ENCODE peak calls at places on chromosomes 5 and 9, in seven cellular contexts. Y, Q, A, T, I, C and W are unnamed samples.

GRCh38 chr9:137064027-137064879 is 6.1 kb downstream of the SAPCD2 start:
- DNase-seq in Y (no peak), Q (peak), A (no peak), T (peak), I (peak), C (peak), W (peak)

GRCh38 chr9:12923472-12924009 is 148.7 kb downstream of the LURAP1L start:
- DNase-seq in Y (no peak), Q (no peak), A (peak), T (peak), I (no peak), C (no peak), W (peak)

GRCh38 chr5:147509710-147510651 is at the start of gene DPYSL3:
- DNase-seq in Y (peak), Q (no peak), A (peak), T (peak), I (peak), C (peak), W (peak)

GRCh38 chr5:122500245-122501086 is 188.4 kb downstream of the SNCAIP start:
- DNase-seq in Y (no peak), Q (peak), A (peak), T (no peak), I (no peak), C (peak), W (peak)

GRCh38 chr5:170076707-170077106 is 29.0 kb upstream of the FOXI1 start:
- DNase-seq in Y (no peak), Q (no peak), A (no peak), T (no peak), I (no peak), C (no peak), W (no peak)

GRCh38 chr5:67487862-67488261 is 291.3 kb upstream of the CD180 start:
- DNase-seq in Y (no peak), Q (no peak), A (no peak), T (no peak), I (no peak), C (no peak), W (no peak)

GRCh38 chr5:95565280-95565920 is 10.5 kb downstream of the ARSK start:
- DNase-seq in Y (no peak), Q (no peak), A (peak), T (no peak), I (no peak), C (no peak), W (peak)

GRCh38 chr5:64693636-64694035 is 3.3 kb downstream of the SHISAL2B start:
- DNase-seq in Y (peak), Q (no peak), A (no peak), T (no peak), I (no peak), C (no peak), W (peak)

GRCh38 chr5:130231786-130232185 is 327.5 kb downstream of the CHSY3 start:
- DNase-seq in Y (no peak), Q (no peak), A (no peak), T (no peak), I (no peak), C (no peak), W (no peak)

GRCh38 chr5:41194339-41194738 is 19.0 kb downstream of the C6 start:
- DNase-seq in Y (no peak), Q (no peak), A (no peak), T (no peak), I (no peak), C (no peak), W (no peak)

GRCh38 chr5:137582218-137582617 is 83.1 kb upstream of the SPOCK1 start:
- DNase-seq in Y (no peak), Q (no peak), A (no peak), T (no peak), I (no peak), C (no peak), W (peak)

GRCh38 chr9:98504883-98505282 is 203.9 kb downstream of the GABBR2 start:
- DNase-seq in Y (no peak), Q (no peak), A (no peak), T (no peak), I (no peak), C (no peak), W (no peak)

GRCh38 chr5:134552301-134552700 is 26.8 kb downstream of the JADE2 start:
- DNase-seq in Y (peak), Q (no peak), A (peak), T (peak), I (no peak), C (no peak), W (peak)

GRCh38 chr5:88691945-88692868 is 190.8 kb downstream of the MEF2C start:
- DNase-seq in Y (no peak), Q (no peak), A (peak), T (no peak), I (no peak), C (peak), W (no peak)

GRCh38 chr5:10288600-10289213 is 19.0 kb downstream of the CMBL start:
- DNase-seq in Y (peak), Q (no peak), A (no peak), T (peak), I (peak), C (no peak), W (no peak)

GRCh38 chr5:178143901-178144300 is 9.8 kb downstream of the NHP2 start:
- DNase-seq in Y (no peak), Q (no peak), A (no peak), T (peak), I (peak), C (no peak), W (peak)

GRCh38 chr9:101146508-101146907 is 118.0 kb downstream of the PLPPR1 start:
- DNase-seq in Y (no peak), Q (no peak), A (no peak), T (no peak), I (no peak), C (no peak), W (no peak)

GRCh38 chr5:139272471-139273321 is 20.8 kb upstream of the MATR3 start:
- DNase-seq in Y (peak), Q (peak), A (peak), T (no peak), I (no peak), C (no peak), W (peak)

GRCh38 chr9:7315746-7316457 is 483.7 kb downstream of the DMAC1 start:
- DNase-seq in Y (no peak), Q (no peak), A (peak), T (no peak), I (no peak), C (no peak), W (peak)

GRCh38 chr5:926416-927171 is 33.9 kb downstream of the TRIP13 start:
- DNase-seq in Y (peak), Q (no peak), A (peak), T (no peak), I (peak), C (peak), W (no peak)

GRCh38 chr5:58565033-58565432 is 17.8 kb upstream of the RAB3C start:
- DNase-seq in Y (no peak), Q (no peak), A (no peak), T (no peak), I (no peak), C (no peak), W (no peak)

GRCh38 chr9:19119241-19119640 is 8.1 kb downstream of the PLIN2 start:
- DNase-seq in Y (no peak), Q (no peak), A (no peak), T (no peak), I (no peak), C (no peak), W (peak)

GRCh38 chr9:138059196-138059595 is 181.6 kb downstream of the CACNA1B start:
- DNase-seq in Y (no peak), Q (no peak), A (no peak), T (no peak), I (peak), C (no peak), W (no peak)

GRCh38 chr9:91360551-91361293 is 996 bp downstream of the AUH start:
- DNase-seq in Y (no peak), Q (no peak), A (no peak), T (no peak), I (no peak), C (peak), W (peak)

GRCh38 chr5:161700065-161700464 is 14.5 kb downstream of the GABRA6 start:
- DNase-seq in Y (no peak), Q (no peak), A (no peak), T (no peak), I (no peak), C (no peak), W (no peak)

GRCh38 chr9:86756576-86757381 is 190.5 kb downstream of the GAS1 start:
- DNase-seq in Y (no peak), Q (no peak), A (no peak), T (no peak), I (no peak), C (no peak), W (no peak)

GRCh38 chr9:35110327-35110758 is 5.3 kb downstream of the ATOSB start:
- DNase-seq in Y (peak), Q (no peak), A (peak), T (no peak), I (no peak), C (no peak), W (peak)

GRCh38 chr9:131762356-131762932 is 22.6 kb upstream of the RAPGEF1 start:
- DNase-seq in Y (no peak), Q (peak), A (peak), T (peak), I (peak), C (peak), W (peak)

GRCh38 chr5:111930407-111930806 is 173.4 kb upstream of the NREP start:
- DNase-seq in Y (peak), Q (no peak), A (no peak), T (no peak), I (no peak), C (no peak), W (no peak)

GRCh38 chr5:38373733-38374132 is 115.4 kb downstream of the EGFLAM start:
- DNase-seq in Y (no peak), Q (no peak), A (peak), T (no peak), I (no peak), C (no peak), W (no peak)

GRCh38 chr5:77806213-77806843 is 30.2 kb upstream of the TBCA start:
- DNase-seq in Y (no peak), Q (no peak), A (no peak), T (no peak), I (no peak), C (no peak), W (no peak)

GRCh38 chr9:118961857-118962256 is 407.4 kb downstream of the BRINP1 start:
- DNase-seq in Y (peak), Q (no peak), A (peak), T (no peak), I (no peak), C (peak), W (peak)

GRCh38 chr5:125044491-125045282 is 298.2 kb upstream of the ZNF608 start:
- DNase-seq in Y (no peak), Q (no peak), A (peak), T (no peak), I (no peak), C (no peak), W (no peak)

GRCh38 chr5:103059525-103059924 is 60.4 kb downstream of the GIN1 start:
- DNase-seq in Y (no peak), Q (no peak), A (no peak), T (no peak), I (no peak), C (no peak), W (no peak)

GRCh38 chr9:22446589-22446949 is at the start of gene DMRTA1:
- DNase-seq in Y (peak), Q (no peak), A (peak), T (peak), I (peak), C (peak), W (peak)

GRCh38 chr9:94851467-94851866 is 125.0 kb downstream of the AOPEP start:
- DNase-seq in Y (no peak), Q (no peak), A (no peak), T (no peak), I (no peak), C (no peak), W (no peak)

GRCh38 chr9:69120380-69121154 is 53.5 kb upstream of the TJP2 start:
- DNase-seq in Y (peak), Q (peak), A (peak), T (no peak), I (peak), C (peak), W (no peak)

GRCh38 chr9:72465602-72466001 is 55.8 kb upstream of the TMC1 start:
- DNase-seq in Y (peak), Q (no peak), A (peak), T (no peak), I (no peak), C (no peak), W (no peak)

GRCh38 chr5:140833993-140834392 is at the start of gene PCDHA7:
- DNase-seq in Y (peak), Q (peak), A (peak), T (no peak), I (no peak), C (no peak), W (peak)
- H3K4me3 ChIP-seq in Y (no peak), Q (peak), A (no peak), T (peak), I (no peak), C (no peak), W (no peak)

GRCh38 chr5:93092349-93093105 is 488.5 kb downstream of the NR2F1-AS1 start:
- DNase-seq in Y (peak), Q (no peak), A (peak), T (no peak), I (no peak), C (no peak), W (peak)
- TF ChIP-seq CTCF in Y (peak), Q (peak), A (peak), T (peak), I (peak), C (no peak), W (peak)

GRCh38 chr5:85647349-85648127 is 970.2 kb upstream of the COX7C start:
- DNase-seq in Y (no peak), Q (no peak), A (no peak), T (no peak), I (no peak), C (no peak), W (no peak)
- H3K4me3 ChIP-seq in Y (no peak), Q (no peak), A (no peak), T (no peak), I (no peak), C (no peak), W (no peak)

DNA sequence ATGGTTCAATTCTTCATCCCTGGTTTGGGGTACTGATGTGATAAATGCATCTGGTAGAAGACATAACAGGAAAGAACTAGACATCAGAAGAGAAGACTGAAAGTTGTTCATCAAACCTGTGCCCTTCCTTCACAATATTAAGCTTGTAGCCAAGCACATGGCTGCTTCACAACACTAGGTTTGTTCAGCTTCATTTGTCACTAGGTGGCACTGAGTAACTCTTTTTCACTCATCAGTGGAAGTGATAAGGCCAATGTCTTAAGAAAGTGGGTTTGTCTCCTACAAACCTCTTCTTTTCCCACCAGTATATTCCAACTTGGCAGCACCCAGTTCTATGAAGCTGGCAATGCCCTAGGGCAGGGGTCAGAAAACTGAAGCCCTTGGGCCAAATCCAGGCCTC is 26.9 kb downstream of the ZNF484 start:
- DNase-seq in Y (peak), Q (no peak), A (no peak), T (no peak), I (no peak), C (no peak), W (no peak)
- TF ChIP-seq CTCF in Y (peak), Q (peak), A (no peak), T (no peak), I (no peak), C (peak), W (no peak)

DNA sequence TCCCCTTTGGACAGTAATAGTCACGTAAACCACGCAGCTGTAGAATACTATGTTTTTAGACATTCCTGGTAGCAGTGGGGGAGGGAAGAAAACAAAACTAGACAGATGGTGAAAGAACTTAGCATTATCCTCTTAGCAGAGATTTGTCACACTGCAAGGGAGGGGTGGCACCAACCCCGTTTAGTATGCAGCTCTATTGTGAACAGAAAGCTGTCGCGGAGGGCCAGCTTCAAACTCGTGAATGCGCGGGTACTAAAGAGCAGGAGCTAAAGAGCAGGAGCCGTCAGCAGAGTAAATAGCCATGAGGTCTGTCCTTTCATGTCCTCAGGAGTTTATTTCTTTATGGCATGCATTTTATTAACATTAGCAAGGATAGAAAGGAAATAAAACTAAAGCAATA is 141.9 kb upstream of the SLC12A2 start:
- DNase-seq in Y (no peak), Q (no peak), A (peak), T (no peak), I (no peak), C (no peak), W (peak)
- H3K4me3 ChIP-seq in Y (no peak), Q (no peak), A (no peak), T (peak), I (no peak), C (no peak), W (no peak)

GRCh38 chr9:88532320-88532719 is 2.7 kb upstream of the NXNL2 start:
- DNase-seq in Y (peak), Q (no peak), A (peak), T (peak), I (peak), C (peak), W (peak)
- TF ChIP-seq CTCF in Y (no peak), Q (peak), A (no peak), T (no peak), I (no peak), C (peak), W (no peak)